ENCODE peak calls at places on chromosomes 3 and 15, in four cellular contexts. One of them, this sample, is unnamed.
A peak's percentile ranks its signal among the peaks of the same experiment; 100 is the strongest.

GRCh38 chr3:158573714-158574113 is 2.7 kb downstream of the MLF1 start:
- DNase-seq in H1: no peak
- DNase-seq in GM12878: no peak
- DNase-seq in HepG2: peak; percentile 3
- DNase-seq in this sample: peak; percentile 12

GRCh38 chr3:134879991-134880390 is 84.9 kb downstream of the EPHB1 start:
- DNase-seq in H1: no peak
- DNase-seq in GM12878: no peak
- DNase-seq in HepG2: peak; percentile 29
- DNase-seq in this sample: no peak

GRCh38 chr3:136332776-136333175 is 82.6 kb downstream of the PCCB start:
- DNase-seq in H1: no peak
- DNase-seq in GM12878: no peak
- DNase-seq in HepG2: peak; percentile 24
- DNase-seq in this sample: no peak

GRCh38 chr3:197511130-197511529 is 44.6 kb downstream of the BDH1 start:
- DNase-seq in H1: no peak
- DNase-seq in GM12878: no peak
- DNase-seq in HepG2: no peak
- DNase-seq in this sample: no peak

GRCh38 chr3:125129512-125129962 is 73.7 kb upstream of the HEG1 start:
- DNase-seq in H1: no peak
- DNase-seq in GM12878: no peak
- DNase-seq in HepG2: peak; percentile 59
- DNase-seq in this sample: peak; percentile 29

GRCh38 chr3:150721285-150722130 is 17.8 kb upstream of the ERICH6 start:
- DNase-seq in H1: no peak
- DNase-seq in GM12878: no peak
- DNase-seq in HepG2: peak; percentile 67
- DNase-seq in this sample: peak; percentile 76

GRCh38 chr15:70421197-70421482 is 323.4 kb upstream of the TLE3 start:
- DNase-seq in H1: no peak
- DNase-seq in GM12878: no peak
- DNase-seq in HepG2: peak; percentile 5
- DNase-seq in this sample: no peak

GRCh38 chr3:43224405-43225073 is 61.8 kb upstream of the SNRK start:
- DNase-seq in H1: no peak
- DNase-seq in GM12878: no peak
- DNase-seq in HepG2: no peak
- DNase-seq in this sample: no peak

GRCh38 chr3:47441796-47442551 is 33.8 kb downstream of the SCAP start:
- DNase-seq in H1: no peak
- DNase-seq in GM12878: no peak
- DNase-seq in HepG2: peak; percentile 63
- DNase-seq in this sample: no peak

GRCh38 chr3:176430244-176430893 is 766.9 kb downstream of the TBL1XR1 start:
- DNase-seq in H1: no peak
- DNase-seq in GM12878: no peak
- DNase-seq in HepG2: peak; percentile 8
- DNase-seq in this sample: peak; percentile 11

GRCh38 chr3:46334911-46335478 is 18.9 kb upstream of the CCR2 start:
- DNase-seq in H1: no peak
- DNase-seq in GM12878: no peak
- DNase-seq in HepG2: no peak
- DNase-seq in this sample: no peak

GRCh38 chr3:172107403-172107802 is 68.0 kb downstream of the FNDC3B start:
- DNase-seq in H1: no peak
- DNase-seq in GM12878: peak; percentile 96
- DNase-seq in HepG2: no peak
- DNase-seq in this sample: no peak

GRCh38 chr15:68487087-68487843 is 55.3 kb upstream of the ITGA11 start:
- DNase-seq in H1: no peak
- DNase-seq in GM12878: no peak
- DNase-seq in HepG2: no peak
- DNase-seq in this sample: no peak

GRCh38 chr15:46751303-46751702 is 966.0 kb upstream of the SEMA6D start:
- DNase-seq in H1: no peak
- DNase-seq in GM12878: no peak
- DNase-seq in HepG2: no peak
- DNase-seq in this sample: no peak

GRCh38 chr3:67294341-67294740 is 296.2 kb downstream of the KBTBD8 start:
- DNase-seq in H1: no peak
- DNase-seq in GM12878: no peak
- DNase-seq in HepG2: peak; percentile 65
- DNase-seq in this sample: no peak

GRCh38 chr3:124886168-124887051 is 755 bp downstream of the ITGB5 start:
- DNase-seq in H1: no peak
- DNase-seq in GM12878: no peak
- DNase-seq in HepG2: peak; percentile 68
- DNase-seq in this sample: peak; percentile 63

GRCh38 chr3:9507586-9508578 is 45.7 kb downstream of the LHFPL4 start:
- DNase-seq in H1: no peak
- DNase-seq in GM12878: no peak
- DNase-seq in HepG2: no peak
- DNase-seq in this sample: no peak

GRCh38 chr15:100464256-100464655 is 64.5 kb downstream of the CERS3 start:
- DNase-seq in H1: no peak
- DNase-seq in GM12878: no peak
- DNase-seq in HepG2: no peak
- DNase-seq in this sample: no peak

GRCh38 chr3:58623961-58624360 is 42.6 kb downstream of the FAM3D start:
- DNase-seq in H1: no peak
- DNase-seq in GM12878: no peak
- DNase-seq in HepG2: no peak
- DNase-seq in this sample: no peak

GRCh38 chr3:152695810-152696209 is 139.1 kb upstream of the P2RY1 start:
- DNase-seq in H1: no peak
- DNase-seq in GM12878: no peak
- DNase-seq in HepG2: no peak
- DNase-seq in this sample: no peak

DNA sequence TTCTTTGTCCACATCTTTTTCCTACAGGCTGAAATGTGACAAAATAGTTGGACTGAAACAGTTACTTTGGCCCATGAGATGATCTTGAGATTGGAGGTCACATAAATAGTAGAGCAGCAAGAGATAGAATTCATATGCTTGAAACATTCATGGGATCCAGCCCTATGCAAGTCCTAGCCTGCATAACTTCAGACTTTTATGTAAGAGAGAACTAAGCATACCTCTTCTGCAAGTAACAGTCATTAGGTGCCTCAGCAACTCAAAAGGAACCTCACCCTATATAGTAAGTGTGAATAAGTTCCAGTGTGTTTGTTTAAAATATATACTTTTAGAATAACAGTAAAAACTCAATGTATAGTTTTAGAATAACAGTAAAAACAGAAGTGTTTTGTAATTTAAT is 138.0 kb upstream of the P2RY1 start:
- DNase-seq in H1: no peak
- DNase-seq in GM12878: no peak
- DNase-seq in HepG2: no peak
- DNase-seq in this sample: no peak
- H3K27ac ChIP-seq in H1: no peak overlapping the region
- H3K27ac ChIP-seq in GM12878: no peak overlapping the region
- H3K27ac ChIP-seq in HepG2: no peak overlapping the region
- H3K27ac ChIP-seq in this sample: no peak overlapping the region

GRCh38 chr3:122564155-122564912 is at the start of the genes DTX3L and PARP9:
- DNase-seq in H1: peak; percentile 38
- DNase-seq in GM12878: no peak
- DNase-seq in HepG2: peak; percentile 64
- DNase-seq in this sample: peak; percentile 64
- TF ChIP-seq BRCA1 in H1: no peak
- TF ChIP-seq BRCA1 in GM12878: no peak
- TF ChIP-seq BRCA1 in HepG2: no peak
- TF ChIP-seq BRCA1 in this sample: no peak

GRCh38 chr15:63243776-63244175 is 33.6 kb upstream of the APH1B start:
- DNase-seq in H1: no peak
- DNase-seq in GM12878: peak; percentile 16
- DNase-seq in HepG2: no peak
- DNase-seq in this sample: no peak
- H3K27ac ChIP-seq in H1: no peak overlapping the region
- H3K27ac ChIP-seq in GM12878: no peak overlapping the region
- H3K27ac ChIP-seq in HepG2: no peak overlapping the region
- H3K27ac ChIP-seq in this sample: no peak overlapping the region

GRCh38 chr3:189406148-189406547 is 225.0 kb upstream of the TP63 start:
- DNase-seq in H1: no peak
- DNase-seq in GM12878: no peak
- DNase-seq in HepG2: no peak
- DNase-seq in this sample: no peak
- TF ChIP-seq BRCA1 in H1: no peak
- TF ChIP-seq BRCA1 in GM12878: no peak
- TF ChIP-seq BRCA1 in HepG2: no peak
- TF ChIP-seq BRCA1 in this sample: no peak

DNA sequence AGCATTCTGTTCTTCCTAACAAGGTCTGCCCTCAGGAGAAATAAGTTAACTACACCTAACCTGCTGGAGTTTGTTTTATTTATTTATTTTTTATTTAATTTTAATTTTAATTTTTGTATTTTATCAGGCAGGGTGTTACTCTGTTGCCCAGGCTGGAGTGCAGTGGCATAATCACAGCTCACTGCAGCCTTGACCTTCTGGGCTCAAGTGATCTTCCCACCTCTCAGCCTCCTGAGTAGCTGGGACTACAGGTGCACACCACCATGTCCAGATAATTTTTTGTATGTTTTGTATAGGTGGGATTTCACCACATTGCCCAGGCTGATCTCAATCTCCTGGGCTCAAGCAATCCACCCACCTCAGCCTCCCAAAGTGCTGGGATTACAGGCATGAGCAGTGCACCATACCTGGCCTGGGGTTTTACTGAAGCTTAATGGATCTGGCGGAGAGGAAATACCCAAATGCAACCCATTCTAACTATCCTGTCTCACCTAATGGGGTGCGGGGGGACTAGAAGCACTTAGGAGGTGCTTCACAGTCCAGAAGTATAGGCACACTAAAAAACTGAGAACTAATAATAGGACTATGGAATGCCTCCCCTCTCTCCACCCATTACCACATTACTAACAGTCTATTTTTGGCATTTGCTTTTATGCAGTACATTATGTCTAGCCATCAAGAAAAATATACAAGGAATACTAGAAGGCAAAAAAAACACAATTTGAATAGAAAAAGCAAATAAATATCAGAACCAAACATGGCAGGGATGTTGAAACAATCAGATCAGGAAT is 61.4 kb downstream of the TTBK2 start:
- DNase-seq in H1: no peak
- DNase-seq in GM12878: no peak
- DNase-seq in HepG2: no peak
- DNase-seq in this sample: no peak
- H3K27ac ChIP-seq in H1: no peak overlapping the region
- H3K27ac ChIP-seq in GM12878: no peak overlapping the region
- H3K27ac ChIP-seq in HepG2: no peak overlapping the region
- H3K27ac ChIP-seq in this sample: no peak overlapping the region

GRCh38 chr3:35044185-35044584 is 595.1 kb upstream of the ARPP21 start:
- DNase-seq in H1: no peak
- DNase-seq in GM12878: no peak
- DNase-seq in HepG2: no peak
- DNase-seq in this sample: no peak

GRCh38 chr3:35045106-35045505 is 594.2 kb upstream of the ARPP21 start:
- DNase-seq in H1: no peak
- DNase-seq in GM12878: no peak
- DNase-seq in HepG2: no peak
- DNase-seq in this sample: no peak

GRCh38 chr3:35043040-35043439 is 596.3 kb upstream of the ARPP21 start:
- DNase-seq in H1: no peak
- DNase-seq in GM12878: no peak
- DNase-seq in HepG2: no peak
- DNase-seq in this sample: no peak

DNA sequence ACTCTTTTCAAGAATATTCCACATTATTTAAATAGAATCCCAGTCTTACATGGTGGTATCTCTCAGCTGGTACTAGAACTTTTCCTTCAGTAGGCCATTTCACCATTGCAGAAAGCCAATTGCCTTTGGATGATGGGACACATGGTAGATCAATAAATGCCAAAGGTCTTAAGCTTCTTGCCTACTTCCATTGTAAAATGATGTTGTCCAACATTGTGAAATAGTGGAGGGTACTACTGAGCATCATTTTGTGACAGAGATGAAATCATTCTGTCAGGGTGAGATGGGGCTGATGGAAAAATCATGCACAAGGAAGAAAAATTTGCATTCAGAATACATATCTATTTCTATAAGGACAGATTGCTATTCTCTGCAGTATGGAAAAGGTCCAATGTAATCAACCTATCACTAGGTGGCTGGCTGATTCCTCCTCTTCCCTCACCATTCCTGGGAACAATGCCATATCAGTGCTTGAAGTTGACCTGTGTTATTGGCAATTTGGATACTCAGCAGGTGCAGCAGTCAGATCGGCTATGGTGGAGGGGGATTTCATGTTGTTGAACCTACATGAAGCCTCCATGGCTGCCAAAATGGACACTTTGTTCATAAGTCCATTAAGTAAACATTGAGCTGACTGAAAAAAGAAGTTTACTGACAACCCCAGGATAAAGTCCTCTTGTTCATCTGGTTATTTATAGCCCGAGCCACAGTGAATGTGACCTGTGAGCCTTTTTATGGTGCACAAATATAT is 596.9 kb upstream of the ARPP21 start:
- DNase-seq in H1: no peak
- DNase-seq in GM12878: no peak
- DNase-seq in HepG2: no peak
- DNase-seq in this sample: no peak
- TF ChIP-seq BRCA1 in H1: no peak
- TF ChIP-seq BRCA1 in GM12878: no peak
- TF ChIP-seq BRCA1 in HepG2: no peak
- TF ChIP-seq BRCA1 in this sample: no peak

DNA sequence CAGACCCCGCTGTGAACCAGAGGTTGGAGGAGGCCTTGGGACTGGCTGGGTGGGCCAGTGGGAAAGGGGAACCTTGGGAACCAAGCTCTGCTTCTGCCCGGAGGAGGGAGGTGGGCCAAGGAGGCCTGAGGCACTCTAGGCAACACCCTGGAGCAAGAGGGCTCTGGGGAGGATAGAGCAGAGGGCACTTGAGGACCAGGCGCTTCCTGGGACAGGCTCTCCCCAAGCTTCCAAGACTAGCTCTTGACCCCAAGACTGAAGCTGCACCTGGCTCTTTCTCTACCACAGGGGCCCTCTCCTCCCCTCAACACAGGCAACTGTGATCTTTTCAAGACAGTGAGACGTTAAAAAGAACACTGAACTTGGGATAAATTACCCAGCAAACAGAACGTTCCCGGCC is 20.3 kb downstream of the TKT start:
- DNase-seq in H1: no peak
- DNase-seq in GM12878: no peak
- DNase-seq in HepG2: no peak
- DNase-seq in this sample: no peak
- H3K27ac ChIP-seq in H1: peak overlapping the region; percentile 71
- H3K27ac ChIP-seq in GM12878: no peak overlapping the region
- H3K27ac ChIP-seq in HepG2: peak overlapping the region; percentile 74
- H3K27ac ChIP-seq in this sample: peak overlapping the region; percentile 86

GRCh38 chr3:11331101-11331500 is 58.9 kb downstream of the ATG7 start:
- DNase-seq in H1: no peak
- DNase-seq in GM12878: no peak
- DNase-seq in HepG2: no peak
- DNase-seq in this sample: no peak
- TF ChIP-seq BRCA1 in H1: no peak
- TF ChIP-seq BRCA1 in GM12878: no peak
- TF ChIP-seq BRCA1 in HepG2: no peak
- TF ChIP-seq BRCA1 in this sample: no peak

GRCh38 chr15:81024265-81024875 is 23.6 kb downstream of the TLNRD1 start:
- DNase-seq in H1: no peak
- DNase-seq in GM12878: no peak
- DNase-seq in HepG2: no peak
- DNase-seq in this sample: no peak
- H3K27ac ChIP-seq in H1: no peak overlapping the region
- H3K27ac ChIP-seq in GM12878: peak overlapping the region; percentile 91
- H3K27ac ChIP-seq in HepG2: no peak overlapping the region
- H3K27ac ChIP-seq in this sample: peak overlapping the region; percentile 47

This sample was measured in K562.